ENCODE peak calls at places on chromosomes 13 and 19, in seven cellular contexts. O is A549, G is body of pancreas, Q is upper lobe of left lung, R is IMR-90, U is right lobe of liver, W is K562. K is an unnamed sample.
A peak's percentile ranks its signal among the peaks of the same experiment; 100 is the strongest.

GRCh38 chr19:13082192-13083007 is 20.3 kb downstream of the LYL1 start:
- ATAC-seq in Q (no peak), R (peak; percentile 61), G (peak; percentile 56), O (peak; percentile 91), U (peak; percentile 87), W (peak; percentile 68), K (peak; percentile 64)

GRCh38 chr13:51260154-51260553 is 38.0 kb downstream of the FAM124A start:
- ATAC-seq in G (no peak), O (no peak), U (no peak), R (no peak), Q (no peak), W (no peak), K (no peak)

GRCh38 chr13:109220631-109221030 is 565.8 kb downstream of the IRS2 start:
- ATAC-seq in O (no peak), G (no peak), R (no peak), W (no peak), U (no peak), Q (no peak), K (no peak)

GRCh38 chr13:38687246-38688229 is 661 bp downstream of the FREM2 start:
- ATAC-seq in G (peak; percentile 32), U (peak; percentile 41), Q (peak; percentile 66), R (peak; percentile 17), W (no peak), O (peak; percentile 65), K (peak; percentile 39)

GRCh38 chr19:49848938-49849337 is 2.0 kb upstream of the PTOV1 start:
- ATAC-seq in U (no peak), G (no peak), O (no peak), Q (no peak), W (no peak), R (no peak), K (no peak)

GRCh38 chr19:33366127-33366526 is 7.4 kb upstream of the CEBPG start:
- ATAC-seq in R (no peak), O (no peak), W (no peak), U (no peak), Q (no peak), G (no peak), K (no peak)

GRCh38 chr19:41994521-41994971 is 516 bp upstream of the ATP1A3 start:
- ATAC-seq in O (no peak), G (no peak), W (no peak), R (no peak), U (no peak), Q (no peak), K (no peak)

GRCh38 chr19:8665468-8666213 is 33.0 kb downstream of the ACTL9 start:
- ATAC-seq in Q (no peak), O (no peak), G (no peak), R (no peak), U (no peak), W (no peak), K (no peak)

GRCh38 chr13:25840931-25841330 is 210.9 kb downstream of the SHISA2 start:
- ATAC-seq in G (no peak), O (no peak), U (no peak), W (no peak), R (no peak), Q (no peak), K (no peak)

GRCh38 chr19:46896076-46896794 is 35.4 kb downstream of the ARHGAP35 start:
- ATAC-seq in W (no peak), R (no peak), U (peak; percentile 85), G (no peak), O (no peak), Q (peak; percentile 43), K (no peak)

GRCh38 chr13:112842343-112842856 is 126.6 kb upstream of the MCF2L start:
- ATAC-seq in O (no peak), U (no peak), G (peak; percentile 45), Q (no peak), W (no peak), R (no peak), K (peak; percentile 64)

GRCh38 chr13:46530084-46530935 is 22.7 kb upstream of the LRCH1 start:
- ATAC-seq in U (no peak), R (peak; percentile 66), W (no peak), G (no peak), Q (no peak), O (no peak), K (no peak)

DNA sequence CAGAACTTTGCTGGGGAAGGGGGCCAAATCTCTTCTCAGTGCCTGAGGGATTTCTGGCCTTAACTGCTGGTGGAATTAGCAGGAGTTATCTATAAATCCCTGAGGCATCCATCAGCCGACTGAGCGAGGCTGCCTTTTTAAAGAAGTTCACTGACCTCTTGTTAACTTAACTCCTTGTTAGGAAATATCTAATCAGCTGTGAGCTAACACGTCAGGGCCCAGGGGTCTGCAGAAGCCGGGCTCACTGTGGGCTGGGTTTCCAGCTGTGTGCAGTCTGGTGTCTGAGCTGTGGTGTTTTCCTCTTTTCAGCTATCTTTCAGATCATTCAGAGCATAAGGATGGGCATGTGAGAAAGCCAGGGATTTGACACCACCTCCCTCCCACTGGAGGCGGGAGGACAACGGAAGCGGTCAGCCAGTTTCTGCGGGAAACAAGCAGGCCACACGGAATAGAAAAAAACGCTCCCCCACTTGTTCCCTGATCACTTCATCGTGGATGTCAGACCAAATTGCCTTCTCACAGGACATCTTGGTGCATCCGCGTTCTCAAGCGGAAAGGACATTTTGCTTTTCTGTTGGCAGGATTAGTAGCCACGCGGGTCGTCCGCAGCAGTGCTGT is 23.4 kb downstream of the SERP2 start:
- ATAC-seq in W (peak; percentile 17), U (peak; percentile 61), G (no peak), O (no peak), Q (no peak), R (peak; percentile 37), K (peak; percentile 56)
- H3K27ac ChIP-seq in W (peak overlapping the region; percentile 78), U (peak overlapping the region; percentile 52), G (no peak overlapping the region), O (no peak overlapping the region), Q (no peak overlapping the region), R (no peak overlapping the region), K (peak overlapping the region; percentile 64)

GRCh38 chr19:3968556-3969434 is 2.1 kb downstream of the DAPK3 start:
- ATAC-seq in Q (peak; percentile 91), G (peak; percentile 66), R (peak; percentile 75), W (peak; percentile 13), O (peak; percentile 79), U (peak; percentile 69), K (peak; percentile 87)

GRCh38 chr19:3966051-3967017 is 4.6 kb downstream of the DAPK3 start:
- ATAC-seq in Q (no peak), U (no peak), R (no peak), O (no peak), G (peak; percentile 38), W (no peak), K (no peak)

GRCh38 chr19:3970808-3971598 is at the start of gene DAPK3:
- ATAC-seq in Q (peak; percentile 96), R (peak; percentile 77), G (peak; percentile 91), W (peak; percentile 91), O (peak; percentile 80), U (peak; percentile 94), K (peak; percentile 90)

GRCh38 chr19:3970313-3970807 is 539 bp downstream of the DAPK3 start:
- ATAC-seq in U (no peak), R (no peak), G (no peak), W (no peak), Q (no peak), O (no peak), K (no peak)

GRCh38 chr19:3969435-3970312 is 1.2 kb downstream of the DAPK3 start:
- ATAC-seq in G (no peak), U (no peak), W (peak; percentile 6), R (peak; percentile 1), Q (no peak), O (peak; percentile 37), K (no peak)
- TF ChIP-seq POLR2A in G (no peak), U (no peak), W (no peak), R (peak; percentile 75), Q (no peak), O (no peak), K (peak; percentile 24)

DNA sequence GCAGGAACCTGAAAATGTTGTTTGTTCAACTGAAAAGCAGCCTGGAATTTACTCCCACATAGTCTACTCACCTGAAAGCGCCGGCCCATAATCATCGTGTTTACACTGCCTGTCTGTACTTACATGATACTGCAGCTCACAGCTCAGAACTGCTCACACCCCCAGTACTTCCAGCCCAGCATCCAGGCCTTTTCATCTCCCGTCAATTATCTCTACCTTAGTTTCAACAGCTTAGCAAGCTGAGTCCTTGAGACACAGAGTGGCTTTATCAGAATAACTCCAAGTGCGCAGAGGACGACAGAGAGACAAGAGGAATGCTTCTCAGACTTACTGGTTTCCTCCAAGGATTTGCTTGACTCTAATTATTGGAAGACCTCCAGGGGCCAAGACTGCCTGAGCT is 555.9 kb downstream of the EFNB2 start:
- ATAC-seq in U (no peak), W (no peak), Q (peak; percentile 43), R (no peak), O (peak; percentile 46), G (peak; percentile 67), K (no peak)
- H3K27ac ChIP-seq in U (no peak overlapping the region), W (no peak overlapping the region), Q (no peak overlapping the region), R (no peak overlapping the region), O (no peak overlapping the region), G (peak overlapping the region; percentile 50), K (no peak overlapping the region)

GRCh38 chr13:32170841-32171240 is 139.3 kb downstream of the FRY start:
- ATAC-seq in R (no peak), Q (no peak), U (no peak), O (no peak), G (no peak), W (no peak), K (no peak)
- TF ChIP-seq POLR2A in R (no peak), Q (no peak), U (no peak), O (no peak), G (no peak), W (no peak), K (no peak)

DNA sequence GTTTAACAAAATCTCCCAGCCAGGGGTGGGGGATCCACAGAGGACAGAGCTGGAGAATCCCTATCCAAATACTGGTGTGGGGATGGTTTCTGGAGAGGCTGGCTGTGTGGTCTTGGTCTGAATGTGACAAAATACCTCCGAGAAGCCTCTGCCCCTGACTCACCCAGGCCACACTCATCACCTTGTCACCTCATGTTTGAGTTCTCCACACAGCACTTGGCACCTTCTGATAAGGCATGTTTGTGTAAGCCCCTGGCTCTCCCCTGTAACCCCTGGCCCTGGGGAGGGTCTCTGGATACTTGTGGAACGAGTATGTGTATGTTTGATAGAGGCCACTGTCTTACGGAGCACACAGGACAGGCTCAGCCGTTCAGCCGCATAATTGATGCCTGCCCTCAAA is 14.7 kb downstream of the TECR start:
- ATAC-seq in G (no peak), W (peak; percentile 27), U (no peak), R (no peak), O (no peak), Q (no peak), K (no peak)
- H3K27ac ChIP-seq in G (no peak overlapping the region), W (no peak overlapping the region), U (no peak overlapping the region), R (no peak overlapping the region), O (no peak overlapping the region), Q (no peak overlapping the region), K (no peak overlapping the region)

GRCh38 chr19:1250374-1251232 is 2.2 kb downstream of the MIDN start:
- ATAC-seq in U (no peak), O (no peak), Q (no peak), G (no peak), R (no peak), W (peak; percentile 1), K (no peak)

GRCh38 chr19:1252221-1252817 is 3.9 kb downstream of the MIDN start:
- ATAC-seq in W (no peak), O (peak; percentile 13), Q (peak; percentile 78), R (no peak), U (peak; percentile 19), G (peak; percentile 49), K (peak; percentile 57)

GRCh38 chr19:1251233-1251502 is 2.8 kb downstream of the MIDN start:
- ATAC-seq in W (peak; percentile 28), Q (no peak), G (no peak), R (no peak), O (peak; percentile 12), U (peak; percentile 1), K (no peak)

GRCh38 chr19:1252818-1253513 is 4.6 kb downstream of the MIDN start:
- ATAC-seq in R (peak; percentile 33), U (peak; percentile 27), Q (peak; percentile 83), G (peak; percentile 34), W (peak; percentile 57), O (peak; percentile 61), K (peak; percentile 62)

GRCh38 chr19:1251503-1252220 is 3.3 kb downstream of the MIDN start:
- ATAC-seq in G (no peak), O (peak; percentile 7), U (no peak), Q (peak; percentile 0), W (no peak), R (no peak), K (no peak)
- TF ChIP-seq POLR2A in G (peak; percentile 47), O (no peak), U (no peak), Q (peak; percentile 65), W (peak; percentile 56), R (peak; percentile 29), K (peak; percentile 9)